ENCODE peak calls at places on chromosome 3, in six cellular contexts. T is CD8-positive, alpha-beta T cell; K is foreskin fibroblast; Z is GM12878; W is pancreas; I is GM23338. F is an unnamed sample.

GRCh38 chr3:30473374-30474051 is 132.9 kb upstream of the TGFBR2 start:
- DNase-seq in T (no peak), K (peak; percentile 88), Z (no peak), W (no peak), I (no peak), F (no peak)

GRCh38 chr3:192831801-192832347 is 85.8 kb downstream of the MB21D2 start:
- DNase-seq in T (no peak), K (peak; percentile 58), Z (no peak), W (no peak), I (no peak), F (no peak)

GRCh38 chr3:129211772-129212171 is 28.1 kb upstream of the CNBP start:
- DNase-seq in T (no peak), K (peak; percentile 88), Z (no peak), W (peak; percentile 48), I (no peak), F (no peak)

GRCh38 chr3:152309535-152310317 is 41.0 kb downstream of the MBNL1 start:
- DNase-seq in T (no peak), K (peak; percentile 56), Z (no peak), W (no peak), I (no peak), F (no peak)

GRCh38 chr3:169871129-169871886 is 1.6 kb upstream of the LRRC31 start:
- DNase-seq in T (no peak), K (no peak), Z (no peak), W (no peak), I (no peak), F (peak; percentile 53)

GRCh38 chr3:122786067-122786466 is 7.6 kb downstream of the HSPBAP1 start:
- DNase-seq in T (no peak), K (peak; percentile 81), Z (no peak), W (no peak), I (no peak), F (no peak)

GRCh38 chr3:149197669-149198068 is 24.0 kb downstream of the CP start:
- DNase-seq in T (no peak), K (peak; percentile 14), Z (no peak), W (no peak), I (peak; percentile 55), F (no peak)

GRCh38 chr3:21734746-21735145 is 16.3 kb downstream of the ZNF385D start:
- DNase-seq in T (no peak), K (peak; percentile 58), Z (no peak), W (no peak), I (no peak), F (no peak)

GRCh38 chr3:61381745-61382392 is 130.6 kb upstream of the FHIT start:
- DNase-seq in T (no peak), K (peak; percentile 3), Z (no peak), W (no peak), I (peak; percentile 76), F (peak; percentile 59)

GRCh38 chr3:33746412-33747116 is 28.5 kb upstream of the CLASP2 start:
- DNase-seq in T (no peak), K (no peak), Z (no peak), W (no peak), I (peak; percentile 7), F (peak; percentile 56)

GRCh38 chr3:184346480-184346879 is 9.1 kb downstream of the FAM131A start:
- DNase-seq in T (no peak), K (no peak), Z (no peak), W (no peak), I (no peak), F (no peak)

GRCh38 chr3:184349563-184350470 is 11.6 kb downstream of the CLCN2 start:
- DNase-seq in T (no peak), K (no peak), Z (no peak), W (no peak), I (no peak), F (no peak)

GRCh38 chr3:184345678-184346144 is 8.3 kb downstream of the FAM131A start:
- DNase-seq in T (no peak), K (peak; percentile 87), Z (no peak), W (no peak), I (peak; percentile 94), F (peak; percentile 55)

GRCh38 chr3:184348057-184348382 is 10.6 kb downstream of the FAM131A start:
- DNase-seq in T (no peak), K (no peak), Z (no peak), W (no peak), I (no peak), F (no peak)

DNA sequence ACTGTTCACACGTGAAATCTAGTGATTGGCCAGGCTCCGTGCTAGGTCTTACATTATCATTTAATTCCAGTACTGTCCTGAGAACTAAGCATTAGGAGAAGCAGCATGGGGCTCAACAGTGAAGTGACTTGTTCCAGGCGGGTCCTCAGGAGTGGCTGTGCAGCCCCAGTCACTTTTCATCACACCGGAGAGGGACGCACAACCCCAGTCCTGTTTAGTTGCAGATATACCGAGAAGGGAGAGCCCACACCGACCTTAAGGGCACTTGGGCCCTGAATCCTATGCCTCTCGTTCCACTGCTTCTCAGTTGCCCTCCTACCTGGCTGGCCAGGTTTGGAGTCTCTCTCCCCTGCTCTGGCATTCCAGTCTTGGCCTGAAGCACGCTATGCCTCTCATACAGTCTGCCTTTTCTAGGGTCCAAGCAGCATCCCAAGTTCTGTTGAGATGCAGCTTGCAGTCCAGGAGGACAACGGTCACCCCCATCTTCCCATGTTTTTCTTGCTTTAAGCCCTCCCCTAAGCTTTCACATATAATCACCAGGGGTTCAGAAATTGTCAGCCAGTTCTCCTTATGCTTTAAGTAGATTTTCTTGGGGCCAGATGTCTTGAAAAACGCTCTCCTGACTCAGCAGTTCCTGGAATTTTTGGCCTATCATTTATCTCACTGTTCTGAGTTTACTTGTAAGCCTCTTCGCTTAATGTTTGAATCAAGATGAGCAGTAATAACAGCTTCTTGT is 10.1 kb downstream of the FAM131A start:
- DNase-seq in T (no peak), K (peak; percentile 56), Z (no peak), W (no peak), I (no peak), F (no peak)
- H3K4me3 ChIP-seq in T (no peak overlapping the region), K (no peak overlapping the region), Z (no peak overlapping the region), W (no peak overlapping the region), I (no peak overlapping the region), F (no peak overlapping the region)

GRCh38 chr3:9079674-9080073 is 116.4 kb upstream of the RAD18 start:
- DNase-seq in T (no peak), K (no peak), Z (no peak), W (no peak), I (no peak), F (peak; percentile 8)
- TF ChIP-seq CTCF in T (no peak), K (no peak), Z (no peak), W (no peak), I (no peak), F (no peak)

GRCh38 chr3:50268276-50268675 is 671 bp upstream of the SEMA3B start:
- DNase-seq in T (no peak), K (peak; percentile 35), Z (no peak), W (no peak), I (no peak), F (no peak)
- H3K4me3 ChIP-seq in T (no peak overlapping the region), K (peak overlapping the region; percentile 72), Z (no peak overlapping the region), W (peak overlapping the region; percentile 49), I (no peak overlapping the region), F (no peak overlapping the region)

DNA sequence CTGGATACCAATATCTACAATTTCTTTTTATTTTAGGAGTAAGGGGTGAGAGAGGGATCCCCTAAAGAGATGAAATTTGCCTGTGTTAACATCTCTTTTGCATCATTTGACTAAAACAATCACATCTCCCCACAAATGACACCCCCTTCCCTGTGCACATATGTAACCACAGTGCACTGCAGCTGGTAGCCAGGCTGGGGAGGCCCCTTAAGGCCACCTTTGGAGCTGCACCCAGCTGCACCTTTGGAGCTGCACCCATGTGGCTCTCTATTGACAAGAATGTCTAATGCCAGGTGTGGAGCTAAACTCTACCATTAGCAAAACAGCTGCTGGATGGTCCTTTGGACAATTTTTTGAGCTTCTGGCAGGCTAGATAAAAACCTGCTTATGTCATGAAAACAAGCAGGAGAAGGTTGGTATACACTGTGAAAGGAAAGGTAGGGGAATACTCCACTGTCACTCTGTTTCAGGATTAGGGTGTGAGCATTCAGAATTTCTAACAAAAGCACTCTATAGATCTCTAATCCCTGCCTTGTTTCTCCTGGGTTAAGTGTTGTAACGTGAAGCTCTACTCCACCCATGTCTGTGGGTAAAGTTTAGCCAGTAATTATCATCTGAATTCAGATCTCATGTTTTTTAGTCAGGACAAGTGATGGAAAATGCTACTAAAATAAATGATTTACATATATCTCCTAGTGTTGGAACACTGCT is 52.1 kb downstream of the TFG start:
- DNase-seq in T (no peak), K (no peak), Z (no peak), W (no peak), I (peak; percentile 50), F (peak; percentile 49)
- TF ChIP-seq CTCF in T (no peak), K (no peak), Z (peak; percentile 38), W (no peak), I (peak; percentile 40), F (peak; percentile 43)

GRCh38 chr3:46693897-46694235 is 387 bp upstream of the ALS2CL start:
- DNase-seq in T (no peak), K (peak; percentile 24), Z (no peak), W (peak; percentile 45), I (peak; percentile 36), F (no peak)
- H3K4me3 ChIP-seq in T (peak overlapping the region; percentile 76), K (peak overlapping the region; percentile 43), Z (no peak overlapping the region), W (peak overlapping the region; percentile 54), I (peak overlapping the region; percentile 73), F (no peak overlapping the region)

GRCh38 chr3:41716391-41716910 is 245.5 kb downstream of the ULK4 start:
- DNase-seq in T (no peak), K (peak; percentile 27), Z (no peak), W (no peak), I (no peak), F (no peak)
- TF ChIP-seq CTCF in T (no peak), K (peak; percentile 38), Z (no peak), W (no peak), I (no peak), F (no peak)

GRCh38 chr3:196322-197153 is at the start of gene CHL1:
- DNase-seq in T (no peak), K (no peak), Z (no peak), W (no peak), I (peak; percentile 48), F (no peak)
- H3K4me3 ChIP-seq in T (no peak within 1 kb of the TSS), K (no peak within 1 kb of the TSS), Z (peak within 1 kb of the TSS; percentile 9), W (peak within 1 kb of the TSS; percentile 41), I (peak within 1 kb of the TSS; percentile 85), F (peak within 1 kb of the TSS; percentile 50)

DNA sequence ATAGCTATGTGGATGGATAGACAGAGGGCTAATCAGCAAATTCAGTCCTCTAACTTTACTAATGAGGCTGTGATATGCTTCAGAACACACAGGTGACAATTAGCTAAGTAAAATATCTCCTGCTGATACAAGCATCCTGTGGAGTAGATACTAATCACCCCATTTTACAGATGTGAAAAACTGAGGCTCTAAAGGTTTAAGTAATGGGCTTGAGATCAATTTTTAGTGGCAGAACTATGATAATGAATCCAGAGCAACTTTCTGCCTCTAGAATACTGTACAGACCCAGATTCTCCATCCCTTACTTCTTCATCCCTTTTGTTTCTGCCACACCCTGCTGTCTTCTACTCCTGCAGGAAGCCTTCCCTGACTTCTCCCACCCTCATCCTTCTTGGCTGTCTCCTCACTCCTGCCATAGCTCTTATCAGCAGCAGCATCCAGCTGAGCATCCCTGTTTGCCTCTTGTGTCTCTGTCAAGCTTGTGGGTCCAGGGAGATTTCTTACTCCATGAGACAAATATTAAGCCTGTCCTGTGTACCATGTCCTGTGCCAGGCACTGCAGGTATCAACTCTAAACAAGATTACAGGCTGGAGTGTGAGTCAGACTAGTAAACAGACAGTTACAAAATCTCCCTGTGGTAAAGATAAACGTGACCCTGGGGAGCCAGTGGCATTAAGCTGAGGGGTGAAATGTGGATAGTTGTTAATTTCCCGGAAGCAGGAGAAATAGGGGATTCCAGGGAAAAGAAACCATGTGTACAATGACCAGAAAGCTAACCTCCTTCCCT is 39.2 kb downstream of the SLC6A11 start:
- DNase-seq in T (no peak), K (no peak), Z (no peak), W (no peak), I (no peak), F (no peak)
- TF ChIP-seq CTCF in T (no peak), K (no peak), Z (no peak), W (no peak), I (no peak), F (no peak)